ENCODE peak calls at places on chromosome 10, in five cellular contexts. One of them, this sample, is unnamed.

GRCh38 chr10:20466731-20467130 is 430.4 kb downstream of the NEBL start:
- DNase-seq in epithelial cell of proximal tubule: peak
- DNase-seq in A673: peak
- DNase-seq in body of pancreas: no peak
- DNase-seq in lower lobe of right lung: no peak
- DNase-seq in this sample: no peak

GRCh38 chr10:30510184-30510931 is 76.4 kb downstream of the MAP3K8 start:
- DNase-seq in A673: no peak
- DNase-seq in lower lobe of right lung: no peak
- DNase-seq in body of pancreas: peak
- DNase-seq in epithelial cell of proximal tubule: peak
- DNase-seq in this sample: peak

GRCh38 chr10:77943086-77943901 is 16.7 kb upstream of the DLG5 start:
- DNase-seq in lower lobe of right lung: no peak
- DNase-seq in A673: peak
- DNase-seq in epithelial cell of proximal tubule: peak
- DNase-seq in body of pancreas: peak
- DNase-seq in this sample: no peak

GRCh38 chr10:30505543-30506298 is 71.7 kb downstream of the MAP3K8 start:
- DNase-seq in body of pancreas: no peak
- DNase-seq in A673: no peak
- DNase-seq in lower lobe of right lung: no peak
- DNase-seq in epithelial cell of proximal tubule: no peak
- DNase-seq in this sample: no peak

GRCh38 chr10:17386616-17387075 is 67.7 kb downstream of the ST8SIA6 start:
- DNase-seq in lower lobe of right lung: no peak
- DNase-seq in A673: no peak
- DNase-seq in body of pancreas: no peak
- DNase-seq in epithelial cell of proximal tubule: no peak
- DNase-seq in this sample: no peak

GRCh38 chr10:18607503-18607902 is 43.9 kb downstream of the NSUN6 start:
- DNase-seq in lower lobe of right lung: no peak
- DNase-seq in A673: peak
- DNase-seq in epithelial cell of proximal tubule: peak
- DNase-seq in body of pancreas: peak
- DNase-seq in this sample: peak

GRCh38 chr10:113003032-113003431 is 53.0 kb downstream of the TCF7L2 start:
- DNase-seq in epithelial cell of proximal tubule: no peak
- DNase-seq in body of pancreas: no peak
- DNase-seq in lower lobe of right lung: no peak
- DNase-seq in A673: no peak
- DNase-seq in this sample: no peak

GRCh38 chr10:80149123-80149522 is 16.6 kb downstream of the PLAC9 start:
- DNase-seq in A673: no peak
- DNase-seq in lower lobe of right lung: no peak
- DNase-seq in body of pancreas: no peak
- DNase-seq in epithelial cell of proximal tubule: no peak
- DNase-seq in this sample: no peak

GRCh38 chr10:108362956-108363355 is 1198.5 kb upstream of the SORCS1 start:
- DNase-seq in epithelial cell of proximal tubule: no peak
- DNase-seq in body of pancreas: no peak
- DNase-seq in A673: no peak
- DNase-seq in lower lobe of right lung: no peak
- DNase-seq in this sample: no peak

GRCh38 chr10:8438603-8439002 is 384.1 kb downstream of the GATA3 start:
- DNase-seq in A673: no peak
- DNase-seq in body of pancreas: no peak
- DNase-seq in epithelial cell of proximal tubule: no peak
- DNase-seq in lower lobe of right lung: no peak
- DNase-seq in this sample: no peak

GRCh38 chr10:23818484-23818883 is 379.6 kb downstream of the OTUD1 start:
- DNase-seq in epithelial cell of proximal tubule: no peak
- DNase-seq in lower lobe of right lung: no peak
- DNase-seq in A673: no peak
- DNase-seq in body of pancreas: no peak
- DNase-seq in this sample: no peak

GRCh38 chr10:51046668-51047067 is 27.6 kb upstream of the PRKG1 start:
- DNase-seq in body of pancreas: no peak
- DNase-seq in epithelial cell of proximal tubule: no peak
- DNase-seq in lower lobe of right lung: no peak
- DNase-seq in A673: no peak
- DNase-seq in this sample: no peak

GRCh38 chr10:59625842-59626522 is 83.7 kb downstream of the SLC16A9 start:
- DNase-seq in lower lobe of right lung: no peak
- DNase-seq in body of pancreas: peak
- DNase-seq in epithelial cell of proximal tubule: no peak
- DNase-seq in A673: peak
- DNase-seq in this sample: peak

GRCh38 chr10:83332695-83333094 is 806.6 kb upstream of the GHITM start:
- DNase-seq in lower lobe of right lung: no peak
- DNase-seq in A673: no peak
- DNase-seq in body of pancreas: no peak
- DNase-seq in epithelial cell of proximal tubule: no peak
- DNase-seq in this sample: no peak

GRCh38 chr10:811379-811778 is 120.1 kb downstream of the LARP4B start:
- DNase-seq in body of pancreas: no peak
- DNase-seq in epithelial cell of proximal tubule: no peak
- DNase-seq in A673: no peak
- DNase-seq in lower lobe of right lung: no peak
- DNase-seq in this sample: no peak

GRCh38 chr10:100934084-100934659 is 21.4 kb downstream of the SLF2 start:
- DNase-seq in epithelial cell of proximal tubule: no peak
- DNase-seq in A673: peak
- DNase-seq in body of pancreas: no peak
- DNase-seq in lower lobe of right lung: no peak
- DNase-seq in this sample: no peak

GRCh38 chr10:80632742-80633141 is 95.0 kb downstream of the SH2D4B start:
- DNase-seq in body of pancreas: no peak
- DNase-seq in epithelial cell of proximal tubule: no peak
- DNase-seq in lower lobe of right lung: no peak
- DNase-seq in A673: peak
- DNase-seq in this sample: no peak

GRCh38 chr10:86162696-86163400 is 203.7 kb downstream of the GRID1 start:
- DNase-seq in lower lobe of right lung: no peak
- DNase-seq in epithelial cell of proximal tubule: no peak
- DNase-seq in body of pancreas: no peak
- DNase-seq in A673: no peak
- DNase-seq in this sample: no peak

GRCh38 chr10:5117021-5117420 is 22.8 kb downstream of the AKR1C3 start:
- DNase-seq in body of pancreas: no peak
- DNase-seq in epithelial cell of proximal tubule: no peak
- DNase-seq in lower lobe of right lung: no peak
- DNase-seq in A673: no peak
- DNase-seq in this sample: no peak

GRCh38 chr10:123501148-123501547 is 165.0 kb upstream of the GPR26 start:
- DNase-seq in lower lobe of right lung: no peak
- DNase-seq in body of pancreas: no peak
- DNase-seq in A673: no peak
- DNase-seq in epithelial cell of proximal tubule: no peak
- DNase-seq in this sample: no peak

GRCh38 chr10:29881336-29881751 is 178.0 kb downstream of the JCAD start:
- DNase-seq in epithelial cell of proximal tubule: no peak
- DNase-seq in body of pancreas: no peak
- DNase-seq in A673: no peak
- DNase-seq in lower lobe of right lung: no peak
- DNase-seq in this sample: no peak

GRCh38 chr10:77051837-77052236 is 585.8 kb downstream of the KCNMA1 start:
- DNase-seq in lower lobe of right lung: no peak
- DNase-seq in body of pancreas: no peak
- DNase-seq in epithelial cell of proximal tubule: no peak
- DNase-seq in A673: no peak
- DNase-seq in this sample: no peak

GRCh38 chr10:101229275-101230184 is at the start of gene LBX1:
- DNase-seq in body of pancreas: no peak
- DNase-seq in epithelial cell of proximal tubule: no peak
- DNase-seq in lower lobe of right lung: no peak
- DNase-seq in A673: no peak
- DNase-seq in this sample: no peak

GRCh38 chr10:43906470-43906869 is 257.8 kb upstream of the ZNF32 start:
- DNase-seq in lower lobe of right lung: no peak
- DNase-seq in epithelial cell of proximal tubule: no peak
- DNase-seq in A673: no peak
- DNase-seq in body of pancreas: no peak
- DNase-seq in this sample: no peak

GRCh38 chr10:35834916-35835499 is 192.9 kb upstream of the FZD8 start:
- DNase-seq in A673: no peak
- DNase-seq in lower lobe of right lung: no peak
- DNase-seq in epithelial cell of proximal tubule: no peak
- DNase-seq in body of pancreas: no peak
- DNase-seq in this sample: no peak

GRCh38 chr10:100347568-100348195 is 649 bp downstream of the SCD start:
- DNase-seq in epithelial cell of proximal tubule: no peak
- DNase-seq in body of pancreas: no peak
- DNase-seq in A673: peak
- DNase-seq in lower lobe of right lung: no peak
- DNase-seq in this sample: no peak

GRCh38 chr10:71084061-71084817 is 128.1 kb upstream of the UNC5B start:
- DNase-seq in body of pancreas: no peak
- DNase-seq in lower lobe of right lung: no peak
- DNase-seq in A673: no peak
- DNase-seq in epithelial cell of proximal tubule: no peak
- DNase-seq in this sample: no peak

GRCh38 chr10:132387723-132388210 is 9.2 kb upstream of the PWWP2B start:
- DNase-seq in body of pancreas: peak
- DNase-seq in epithelial cell of proximal tubule: no peak
- DNase-seq in A673: peak
- DNase-seq in lower lobe of right lung: peak
- DNase-seq in this sample: no peak

GRCh38 chr10:74243067-74243466 is 92.0 kb downstream of the ADK start:
- DNase-seq in epithelial cell of proximal tubule: no peak
- DNase-seq in body of pancreas: no peak
- DNase-seq in A673: no peak
- DNase-seq in lower lobe of right lung: no peak
- DNase-seq in this sample: no peak

DNA sequence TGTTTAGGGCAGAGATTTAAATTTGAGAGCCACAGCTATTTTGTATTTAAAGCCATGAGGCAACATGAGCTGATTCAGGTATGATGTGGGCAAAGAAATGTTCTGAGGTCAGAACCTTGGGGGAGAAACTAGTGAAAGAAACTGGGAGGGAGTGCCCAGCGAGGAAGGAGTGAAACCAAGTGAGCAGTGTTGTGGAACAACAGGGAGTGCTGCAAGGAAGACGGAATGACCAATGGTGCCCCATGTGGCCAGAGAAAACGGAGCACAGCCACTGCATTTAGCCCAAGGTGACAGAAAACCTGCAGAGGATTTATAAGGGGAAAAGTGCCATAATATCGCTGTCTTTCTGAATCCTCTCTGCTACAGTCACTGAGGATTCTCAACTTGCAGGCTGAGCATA is 777.2 kb downstream of the CCSER2 start:
- DNase-seq in epithelial cell of proximal tubule: peak
- DNase-seq in A673: no peak
- DNase-seq in body of pancreas: peak
- DNase-seq in lower lobe of right lung: no peak
- DNase-seq in this sample: no peak
- TF ChIP-seq CTCF in epithelial cell of proximal tubule: peak
- TF ChIP-seq CTCF in A673: no peak
- TF ChIP-seq CTCF in body of pancreas: peak
- TF ChIP-seq CTCF in lower lobe of right lung: no peak
- TF ChIP-seq CTCF in this sample: no peak

DNA sequence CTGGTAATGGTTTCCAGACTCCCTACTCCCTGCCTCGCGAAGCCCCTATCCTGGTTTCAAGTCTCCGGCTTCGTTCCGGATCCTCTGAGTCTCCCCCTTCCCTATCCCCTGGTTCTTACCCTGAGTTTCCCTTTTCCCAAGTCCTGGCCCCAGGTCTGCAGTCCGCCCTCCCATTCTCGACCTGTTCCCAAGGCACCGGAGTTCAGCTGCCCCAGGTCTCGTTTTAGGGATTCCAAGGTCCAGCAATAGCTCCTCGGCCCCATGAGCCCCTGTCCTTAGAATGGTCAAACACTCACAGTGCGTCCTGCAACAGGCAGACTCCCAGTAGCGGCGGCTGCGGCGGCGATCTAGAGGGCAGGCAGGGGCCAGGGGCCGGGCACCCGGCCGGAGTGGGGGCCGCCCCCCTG is 272 bp downstream of the PITX3 start:
- DNase-seq in body of pancreas: no peak
- DNase-seq in A673: no peak
- DNase-seq in lower lobe of right lung: no peak
- DNase-seq in epithelial cell of proximal tubule: no peak
- DNase-seq in this sample: no peak
- H3K4me3 ChIP-seq in body of pancreas: peak
- H3K4me3 ChIP-seq in A673: peak
- H3K4me3 ChIP-seq in lower lobe of right lung: peak
- H3K4me3 ChIP-seq in epithelial cell of proximal tubule: peak
- H3K4me3 ChIP-seq in this sample: peak

GRCh38 chr10:117318909-117319308 is 56.3 kb downstream of the PDZD8 start:
- DNase-seq in body of pancreas: no peak
- DNase-seq in A673: peak
- DNase-seq in epithelial cell of proximal tubule: no peak
- DNase-seq in lower lobe of right lung: no peak
- DNase-seq in this sample: no peak
- TF ChIP-seq CTCF in body of pancreas: peak
- TF ChIP-seq CTCF in A673: peak
- TF ChIP-seq CTCF in epithelial cell of proximal tubule: peak
- TF ChIP-seq CTCF in lower lobe of right lung: peak
- TF ChIP-seq CTCF in this sample: peak

DNA sequence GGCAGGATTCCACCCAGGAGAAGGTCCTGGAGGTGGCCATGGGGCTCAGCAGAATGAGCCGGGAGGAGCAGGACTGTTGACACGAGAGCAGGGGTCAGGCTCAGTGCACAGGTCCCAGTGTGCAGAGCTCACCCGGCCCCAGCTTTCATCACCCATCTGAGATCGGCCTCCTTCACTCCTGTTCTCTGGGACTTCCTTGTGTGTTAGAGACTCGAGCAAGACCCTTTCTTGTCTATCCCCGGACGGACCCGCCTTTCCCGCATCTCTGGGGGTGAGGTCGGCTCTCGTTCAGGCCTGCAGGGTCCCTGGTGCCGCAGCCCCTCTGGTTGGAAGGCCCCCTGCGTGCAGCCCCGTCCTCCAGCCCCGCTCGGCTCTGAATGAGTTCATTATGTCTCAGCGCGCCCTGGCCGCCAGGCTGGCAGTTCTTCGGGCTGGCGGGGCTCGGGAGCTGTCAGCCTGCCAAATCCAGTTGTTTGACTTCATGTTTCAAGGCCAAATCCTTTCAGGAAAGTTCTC is 127.9 kb downstream of the LHPP start:
- DNase-seq in lower lobe of right lung: no peak
- DNase-seq in epithelial cell of proximal tubule: no peak
- DNase-seq in A673: no peak
- DNase-seq in body of pancreas: peak
- DNase-seq in this sample: no peak
- H3K4me3 ChIP-seq in lower lobe of right lung: no peak
- H3K4me3 ChIP-seq in epithelial cell of proximal tubule: no peak
- H3K4me3 ChIP-seq in A673: no peak
- H3K4me3 ChIP-seq in body of pancreas: no peak
- H3K4me3 ChIP-seq in this sample: no peak

DNA sequence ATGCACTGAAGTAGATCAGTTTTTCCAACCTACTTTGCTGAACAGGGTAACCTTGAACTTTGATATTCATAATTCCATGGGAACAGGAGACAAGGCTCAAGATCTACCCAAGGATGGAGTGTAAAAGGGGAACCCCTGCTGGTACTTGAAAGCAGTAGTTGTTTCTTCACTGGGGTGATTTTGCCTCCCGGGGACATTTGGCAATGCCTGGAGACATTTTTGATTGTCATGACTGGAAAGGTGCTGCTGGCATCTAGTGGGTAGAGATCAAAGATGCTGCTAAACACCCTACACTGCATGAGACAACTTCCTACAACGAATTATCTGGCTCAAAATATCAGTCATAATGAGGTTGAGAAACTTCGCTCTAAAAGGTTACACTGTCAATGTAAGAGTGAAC is 214.8 kb upstream of the CTBP2 start:
- DNase-seq in body of pancreas: peak
- DNase-seq in A673: peak
- DNase-seq in epithelial cell of proximal tubule: peak
- DNase-seq in lower lobe of right lung: no peak
- DNase-seq in this sample: no peak
- TF ChIP-seq CTCF in body of pancreas: no peak
- TF ChIP-seq CTCF in A673: no peak
- TF ChIP-seq CTCF in epithelial cell of proximal tubule: peak
- TF ChIP-seq CTCF in lower lobe of right lung: no peak
- TF ChIP-seq CTCF in this sample: peak